ENCODE peak calls at places on chromosomes 11 and 22, in six cellular contexts. J is small intestine; Q is CD4-positive, CD25-positive, alpha-beta regulatory T cell; M is A549; G is sigmoid colon; B is RWPE1. S is an unnamed sample.

GRCh38 chr11:6225896-6226295 is 8.5 kb downstream of the FHIP1B start:
- DNase-seq in J (peak), B (no peak), M (no peak), G (no peak), Q (no peak), S (no peak)

GRCh38 chr11:3942160-3942955 is 86.9 kb downstream of the STIM1 start:
- DNase-seq in Q (peak), M (no peak), B (no peak), G (no peak), J (peak), S (no peak)

GRCh38 chr22:26725012-26725676 is 67.8 kb downstream of the MIAT start:
- DNase-seq in J (no peak), Q (no peak), G (no peak), B (no peak), M (no peak), S (no peak)

GRCh38 chr11:46322759-46323158 is 24.5 kb upstream of the DGKZ start:
- DNase-seq in B (no peak), Q (no peak), J (peak), M (peak), G (no peak), S (no peak)

GRCh38 chr22:30649430-30650007 is 13.9 kb downstream of the SLC35E4 start:
- DNase-seq in G (no peak), Q (peak), B (peak), J (peak), M (no peak), S (peak)

GRCh38 chr11:112096194-112096593 is 9.5 kb downstream of the SDHD start:
- DNase-seq in J (no peak), G (no peak), M (no peak), Q (no peak), B (no peak), S (no peak)

GRCh38 chr11:27196040-27196897 is 155.7 kb downstream of the BBOX1 start:
- DNase-seq in Q (no peak), G (no peak), B (no peak), J (no peak), M (no peak), S (no peak)

GRCh38 chr11:18312012-18312411 is 9.9 kb downstream of the HPS5 start:
- DNase-seq in Q (no peak), J (no peak), G (no peak), B (no peak), M (no peak), S (no peak)

GRCh38 chr22:46971141-46971775 is 208.8 kb downstream of the TBC1D22A start:
- DNase-seq in B (no peak), G (peak), Q (no peak), M (no peak), J (no peak), S (no peak)

GRCh38 chr22:38262051-38262795 is 10.6 kb downstream of the TMEM184B start:
- DNase-seq in B (no peak), G (peak), Q (peak), J (peak), M (no peak), S (no peak)

GRCh38 chr22:44901301-44901700 is 108.5 kb downstream of the PHF21B start:
- DNase-seq in M (peak), J (no peak), G (no peak), Q (peak), B (no peak), S (no peak)

GRCh38 chr11:9783986-9784385 is 120.1 kb downstream of the SWAP70 start:
- DNase-seq in M (no peak), J (no peak), B (no peak), G (no peak), Q (no peak), S (no peak)

GRCh38 chr11:114060402-114061052 is 1.0 kb downstream of the ZBTB16 start:
- DNase-seq in Q (peak), B (peak), J (peak), G (peak), M (no peak), S (no peak)

GRCh38 chr22:19962909-19963806 is 21.5 kb upstream of the TXNRD2 start:
- DNase-seq in G (no peak), Q (peak), J (peak), M (no peak), B (peak), S (peak)

GRCh38 chr11:112655386-112655785 is 305.8 kb upstream of the NCAM1 start:
- DNase-seq in M (no peak), J (no peak), G (peak), Q (no peak), B (no peak), S (no peak)

GRCh38 chr11:11810764-11811726 is 30.7 kb upstream of the USP47 start:
- DNase-seq in G (no peak), M (no peak), B (no peak), Q (no peak), J (no peak), S (no peak)

GRCh38 chr11:2302280-2302843 is 549 bp downstream of the TSPAN32 start:
- DNase-seq in M (no peak), Q (peak), J (no peak), B (no peak), G (no peak), S (no peak)
- H3K27ac ChIP-seq in M (no peak), Q (peak), J (peak), B (no peak), G (peak), S (no peak)

DNA sequence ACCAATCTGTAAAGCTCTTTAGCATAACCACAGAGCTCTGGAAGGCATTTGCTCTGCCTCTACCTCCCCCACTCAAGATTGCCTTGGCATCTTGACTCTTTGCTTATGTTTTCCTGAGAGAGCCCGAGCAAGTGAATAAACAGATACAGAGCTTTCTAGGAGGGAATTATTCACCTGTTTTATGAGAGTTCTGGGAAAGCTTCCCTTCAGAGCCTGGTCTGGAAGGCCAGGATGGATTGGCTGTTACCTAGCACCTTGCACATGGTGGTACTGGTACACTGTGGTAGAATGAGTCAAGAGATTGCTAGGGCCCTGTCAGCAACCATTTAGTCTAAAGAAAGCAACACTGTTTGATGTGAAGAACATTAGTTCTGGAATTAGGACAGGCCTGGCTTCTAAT is 52.3 kb downstream of the CABIN1 start:
- DNase-seq in G (no peak), J (no peak), B (no peak), M (no peak), Q (no peak), S (no peak)
- H3K27ac ChIP-seq in G (no peak), J (no peak), B (no peak), M (no peak), Q (no peak), S (no peak)

GRCh38 chr11:28860898-28861297 is 752.7 kb downstream of the METTL15 start:
- DNase-seq in M (peak), Q (no peak), B (peak), J (no peak), G (no peak), S (peak)
- H3K27ac ChIP-seq in M (peak), Q (no peak), B (no peak), J (no peak), G (no peak), S (peak)

GRCh38 chr11:130029137-130029536 is 26.5 kb upstream of the PRDM10 start:
- DNase-seq in J (no peak), B (no peak), M (no peak), Q (no peak), G (no peak), S (no peak)
- H3K27ac ChIP-seq in J (no peak), B (no peak), M (peak), Q (no peak), G (no peak), S (peak)

GRCh38 chr11:122864386-122864785 is 18.2 kb upstream of the JHY start:
- DNase-seq in B (no peak), M (no peak), G (no peak), J (no peak), Q (no peak), S (no peak)

GRCh38 chr11:122862091-122862490 is 20.5 kb upstream of the JHY start:
- DNase-seq in G (no peak), B (no peak), M (no peak), J (no peak), Q (no peak), S (no peak)

GRCh38 chr11:122863704-122864326 is 18.7 kb upstream of the JHY start:
- DNase-seq in B (peak), Q (peak), J (peak), G (no peak), M (peak), S (no peak)

GRCh38 chr11:122861631-122862030 is 20.9 kb upstream of the JHY start:
- DNase-seq in B (peak), M (no peak), Q (no peak), J (no peak), G (no peak), S (peak)
- H3K27ac ChIP-seq in B (no peak), M (peak), Q (no peak), J (no peak), G (no peak), S (peak)

GRCh38 chr11:64314805-64315561 is 2.4 kb downstream of the TRMT112 start:
- DNase-seq in Q (no peak), J (no peak), G (no peak), M (no peak), B (no peak), S (no peak)

GRCh38 chr11:64314146-64314804 is 3.1 kb downstream of the TRMT112 start:
- DNase-seq in B (no peak), G (no peak), J (no peak), M (peak), Q (no peak), S (no peak)

GRCh38 chr11:64317325-64317960 is at the start of gene TRMT112:
- DNase-seq in B (peak), G (peak), J (peak), Q (peak), M (peak), S (peak)

GRCh38 chr11:64313491-64314145 is 3.7 kb downstream of the TRMT112 start:
- DNase-seq in Q (no peak), M (no peak), B (no peak), G (peak), J (no peak), S (no peak)

GRCh38 chr11:64312947-64313346 is 4.4 kb downstream of the TRMT112 start:
- DNase-seq in G (no peak), Q (no peak), M (no peak), J (no peak), B (no peak), S (no peak)
- H3K27ac ChIP-seq in G (peak), Q (no peak), M (no peak), J (peak), B (peak), S (no peak)

DNA sequence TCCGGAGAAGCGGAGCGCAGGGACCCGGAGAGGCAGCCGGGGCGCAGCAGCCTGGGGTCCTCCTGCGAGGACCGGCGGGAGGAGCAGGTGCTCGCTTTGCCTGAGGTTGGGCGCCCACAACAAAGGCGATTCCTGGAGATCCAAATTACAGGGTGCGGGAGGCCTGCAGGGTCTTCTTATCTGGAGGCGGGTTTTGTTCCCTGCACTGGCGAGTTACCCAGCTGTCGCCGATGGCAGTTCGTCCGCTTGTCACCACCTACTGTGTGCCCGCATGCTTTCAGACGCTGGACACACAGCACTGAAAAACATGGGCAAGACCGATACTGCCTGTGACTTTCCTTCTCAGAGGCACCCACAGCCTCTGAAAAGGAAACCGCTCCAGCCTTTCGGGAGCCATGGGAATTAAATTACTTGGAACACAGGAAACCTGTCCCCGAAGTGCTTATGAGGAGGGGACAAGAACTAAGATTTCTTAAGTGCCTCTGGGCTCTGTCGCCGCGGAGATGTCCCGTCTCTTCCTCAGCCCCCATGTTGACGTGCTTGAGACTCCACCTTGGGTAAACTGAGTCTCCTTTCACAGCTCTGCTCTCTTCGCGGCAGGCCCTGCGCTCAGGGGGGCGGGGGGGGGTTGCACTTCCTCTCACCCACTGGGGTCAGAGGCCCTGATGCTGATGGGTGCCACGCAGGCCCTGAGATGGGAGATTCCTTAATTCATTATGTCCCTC is 1.3 kb upstream of the ZFTA start:
- DNase-seq in J (no peak), M (no peak), G (peak), B (no peak), Q (no peak), S (no peak)
- H3K27ac ChIP-seq in J (no peak), M (peak), G (peak), B (no peak), Q (no peak), S (no peak)

GRCh38 chr11:72114570-72114969 is 2.1 kb upstream of the ANAPC15 start:
- DNase-seq in M (no peak), B (no peak), Q (no peak), J (no peak), G (no peak), S (peak)

GRCh38 chr11:72113170-72113808 is 794 bp upstream of the ANAPC15 start:
- DNase-seq in Q (no peak), G (no peak), B (peak), J (no peak), M (no peak), S (peak)

GRCh38 chr11:72119188-72119587 is 6.7 kb upstream of the ANAPC15 start:
- DNase-seq in B (no peak), G (no peak), J (no peak), M (no peak), Q (no peak), S (no peak)

GRCh38 chr11:72112541-72113136 is at the start of gene ANAPC15:
- DNase-seq in J (peak), Q (peak), M (peak), G (peak), B (peak), S (peak)

DNA sequence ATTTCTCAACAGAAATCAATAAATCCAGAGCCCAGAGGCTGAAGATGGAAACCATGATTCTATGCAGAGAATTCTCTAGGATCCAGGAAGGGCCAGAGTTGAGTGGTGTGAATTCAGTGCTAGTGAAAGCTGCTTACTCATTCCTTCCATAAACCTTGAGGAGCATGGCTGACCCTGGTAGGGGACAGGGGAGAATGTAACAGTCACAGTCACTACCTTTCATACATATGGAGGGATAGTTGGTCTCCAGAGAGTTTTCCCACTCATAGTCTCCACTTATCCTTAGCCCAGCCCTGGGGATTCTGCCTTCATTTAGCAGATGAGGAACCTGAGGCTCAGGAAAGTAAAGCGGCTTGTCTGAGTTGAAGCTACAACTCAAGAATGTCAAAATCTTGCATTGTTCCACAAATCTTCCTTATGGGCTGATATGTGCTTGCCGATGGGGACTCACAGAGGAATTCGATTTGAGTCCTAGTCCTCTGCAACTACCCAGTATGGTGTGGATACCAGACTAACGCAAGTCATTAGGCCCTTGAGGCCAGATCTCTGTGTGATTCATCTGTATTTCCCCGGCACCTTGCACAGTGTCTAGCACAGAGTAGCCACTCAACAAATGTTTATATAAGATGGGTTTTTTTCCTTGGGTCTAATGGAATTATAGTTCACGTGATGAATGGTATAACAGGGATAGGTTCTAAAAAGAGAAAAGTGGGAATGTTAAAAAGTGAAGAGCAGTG is 3.7 kb upstream of the ANAPC15 start:
- DNase-seq in Q (no peak), M (no peak), J (no peak), G (no peak), B (no peak), S (no peak)
- H3K27ac ChIP-seq in Q (no peak), M (no peak), J (no peak), G (no peak), B (no peak), S (peak)

DNA sequence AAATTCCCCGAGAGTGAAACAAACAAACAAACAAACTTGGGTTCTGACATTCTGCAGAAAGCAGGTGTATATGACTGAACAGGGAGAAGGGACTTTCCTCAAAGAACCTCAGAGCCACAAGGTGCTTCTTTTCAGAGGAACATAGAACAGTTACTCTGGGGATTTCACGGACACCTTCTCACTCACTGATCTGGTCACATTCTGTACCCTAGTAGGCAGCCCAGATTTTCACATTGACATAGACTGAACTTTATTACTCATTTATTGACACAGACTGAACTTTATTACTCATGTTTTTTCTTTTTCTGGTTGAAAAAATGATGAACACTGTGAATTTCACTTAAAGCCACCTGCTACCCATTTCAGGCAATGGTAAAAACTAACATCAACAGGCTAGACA is 263.0 kb downstream of the OPCML start:
- DNase-seq in J (no peak), G (no peak), Q (no peak), B (no peak), M (no peak), S (no peak)
- H3K27ac ChIP-seq in J (no peak), G (no peak), Q (no peak), B (no peak), M (no peak), S (no peak)

GRCh38 chr11:44030996-44031395 is 16.8 kb upstream of the ACCSL start:
- DNase-seq in B (no peak), G (no peak), M (no peak), Q (no peak), J (no peak), S (no peak)
- H3K27ac ChIP-seq in B (no peak), G (peak), M (no peak), Q (no peak), J (peak), S (no peak)

S was measured in epithelial cell of prostate.